ENCODE peak calls at places on chromosomes 5 and 9, in six cellular contexts. B, L, H, P, W and M are unnamed samples. For H3K4me1, the result is how much of the 10 kb centered on the place peaks cover.

GRCh38 chr9:37566716-37567115 is 9.5 kb downstream of the FBXO10 start:
- DNase-seq in B (no peak), L (no peak), H (no peak), P (no peak), W (no peak), M (no peak)

GRCh38 chr5:41925555-41925946 is 470 bp downstream of the FBXO4 start:
- DNase-seq in B (peak), L (peak), H (peak), P (no peak), W (peak), M (no peak)

GRCh38 chr5:68343421-68343826 is 127.9 kb downstream of the PIK3R1 start:
- DNase-seq in B (no peak), L (no peak), H (peak), P (no peak), W (no peak), M (no peak)

GRCh38 chr5:127938746-127939145 is 144.8 kb upstream of the SLC12A2 start:
- DNase-seq in B (no peak), L (no peak), H (no peak), P (no peak), W (no peak), M (no peak)

GRCh38 chr5:55226027-55226933 is 835 bp downstream of the MCIDAS start:
- DNase-seq in B (peak), L (peak), H (no peak), P (peak), W (peak), M (peak)

GRCh38 chr5:53381-54174 is 38.4 kb upstream of the PLEKHG4B start:
- DNase-seq in B (peak), L (peak), H (no peak), P (no peak), W (peak), M (peak)

GRCh38 chr9:121278535-121279169 is 10.7 kb downstream of the GSN start:
- DNase-seq in B (no peak), L (peak), H (peak), P (peak), W (no peak), M (peak)

GRCh38 chr9:90330215-90330614 is 312.4 kb downstream of the DIRAS2 start:
- DNase-seq in B (no peak), L (no peak), H (no peak), P (no peak), W (no peak), M (no peak)

GRCh38 chr9:27353405-27354229 is 56.7 kb upstream of the EQTN start:
- DNase-seq in B (no peak), L (no peak), H (no peak), P (no peak), W (no peak), M (no peak)

GRCh38 chr9:127049044-127049443 is 73.4 kb downstream of the ANGPTL2 start:
- DNase-seq in B (no peak), L (no peak), H (no peak), P (no peak), W (peak), M (peak)

GRCh38 chr9:107539427-107540154 is 50.0 kb upstream of the KLF4 start:
- DNase-seq in B (no peak), L (peak), H (no peak), P (no peak), W (no peak), M (no peak)

GRCh38 chr5:124102491-124102890 is 590.5 kb downstream of the CSNK1G3 start:
- DNase-seq in B (no peak), L (no peak), H (no peak), P (no peak), W (no peak), M (no peak)

GRCh38 chr5:123549256-123549904 is 37.4 kb downstream of the CSNK1G3 start:
- DNase-seq in B (no peak), L (no peak), H (no peak), P (no peak), W (peak), M (no peak)

GRCh38 chr5:78718185-78718584 is 69.6 kb upstream of the LHFPL2 start:
- DNase-seq in B (no peak), L (no peak), H (no peak), P (no peak), W (no peak), M (no peak)

GRCh38 chr5:143771229-143772001 is 40.5 kb upstream of the HMHB1 start:
- DNase-seq in B (no peak), L (no peak), H (no peak), P (no peak), W (no peak), M (no peak)

GRCh38 chr9:122143296-122143695 is 16.3 kb downstream of the NDUFA8 start:
- DNase-seq in B (no peak), L (no peak), H (no peak), P (no peak), W (no peak), M (no peak)

GRCh38 chr9:127574089-127574921 is 37.8 kb upstream of the STXBP1 start:
- DNase-seq in B (no peak), L (no peak), H (no peak), P (peak), W (no peak), M (peak)

GRCh38 chr9:6106576-6107339 is 91.3 kb upstream of the RANBP6 start:
- DNase-seq in B (no peak), L (no peak), H (no peak), P (no peak), W (no peak), M (no peak)

GRCh38 chr9:128383007-128383753 is 12.0 kb downstream of the URM1 start:
- DNase-seq in B (no peak), L (no peak), H (no peak), P (no peak), W (no peak), M (no peak)

GRCh38 chr5:51371052-51371451 is 12.2 kb upstream of the ISL1 start:
- DNase-seq in B (no peak), L (no peak), H (no peak), P (no peak), W (no peak), M (no peak)

GRCh38 chr9:98837516-98837915 is 30.0 kb downstream of the GALNT12 start:
- DNase-seq in B (no peak), L (no peak), H (no peak), P (no peak), W (no peak), M (no peak)

GRCh38 chr9:99736291-99736690 is 85.4 kb upstream of the NR4A3 start:
- DNase-seq in B (no peak), L (no peak), H (no peak), P (no peak), W (no peak), M (no peak)

GRCh38 chr5:132774406-132774805 is 2.6 kb downstream of the SEPTIN8 start:
- DNase-seq in B (no peak), L (no peak), H (no peak), P (no peak), W (no peak), M (no peak)

GRCh38 chr5:132773601-132774355 is 3.3 kb downstream of the SEPTIN8 start:
- DNase-seq in B (no peak), L (no peak), H (no peak), P (no peak), W (no peak), M (no peak)

GRCh38 chr5:132771559-132771998 is 5.5 kb downstream of the SEPTIN8 start:
- DNase-seq in B (no peak), L (peak), H (peak), P (no peak), W (no peak), M (no peak)

GRCh38 chr5:132772291-132773070 is 4.6 kb downstream of the SEPTIN8 start:
- DNase-seq in B (no peak), L (no peak), H (no peak), P (no peak), W (no peak), M (no peak)

DNA sequence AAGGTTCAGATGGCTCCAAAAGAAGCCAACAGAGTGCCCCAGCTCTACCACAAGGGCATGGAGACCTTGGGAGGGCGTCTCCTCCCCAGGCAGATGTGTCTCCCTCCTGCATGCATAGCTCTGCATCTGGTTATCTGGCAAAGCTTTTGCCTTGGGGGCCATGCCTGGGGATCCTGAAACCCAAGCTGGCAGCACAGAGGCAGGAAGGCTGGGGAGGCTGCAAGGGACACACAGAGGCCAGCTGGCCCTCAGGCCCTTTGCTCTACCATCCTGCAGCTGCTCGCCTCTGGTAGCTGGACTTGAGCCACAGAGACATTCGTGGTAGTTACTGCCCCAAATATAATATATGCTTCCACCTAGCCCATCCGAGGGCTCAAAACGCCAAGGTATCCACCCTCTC is 3.9 kb downstream of the SEPTIN8 start:
- DNase-seq in B (no peak), L (no peak), H (no peak), P (no peak), W (no peak), M (no peak)
- H3K4me1 ChIP-seq in B (under half), L (under half), H (under half), P (under half), W (under half), M (under half)

GRCh38 chr5:132714456-132715307 is 22.7 kb downstream of the KIF3A start:
- DNase-seq in B (no peak), L (no peak), H (no peak), P (no peak), W (no peak), M (no peak)
- TF ChIP-seq CTCF in B (peak), L (peak), H (peak), P (peak), W (peak), M (no peak)

DNA sequence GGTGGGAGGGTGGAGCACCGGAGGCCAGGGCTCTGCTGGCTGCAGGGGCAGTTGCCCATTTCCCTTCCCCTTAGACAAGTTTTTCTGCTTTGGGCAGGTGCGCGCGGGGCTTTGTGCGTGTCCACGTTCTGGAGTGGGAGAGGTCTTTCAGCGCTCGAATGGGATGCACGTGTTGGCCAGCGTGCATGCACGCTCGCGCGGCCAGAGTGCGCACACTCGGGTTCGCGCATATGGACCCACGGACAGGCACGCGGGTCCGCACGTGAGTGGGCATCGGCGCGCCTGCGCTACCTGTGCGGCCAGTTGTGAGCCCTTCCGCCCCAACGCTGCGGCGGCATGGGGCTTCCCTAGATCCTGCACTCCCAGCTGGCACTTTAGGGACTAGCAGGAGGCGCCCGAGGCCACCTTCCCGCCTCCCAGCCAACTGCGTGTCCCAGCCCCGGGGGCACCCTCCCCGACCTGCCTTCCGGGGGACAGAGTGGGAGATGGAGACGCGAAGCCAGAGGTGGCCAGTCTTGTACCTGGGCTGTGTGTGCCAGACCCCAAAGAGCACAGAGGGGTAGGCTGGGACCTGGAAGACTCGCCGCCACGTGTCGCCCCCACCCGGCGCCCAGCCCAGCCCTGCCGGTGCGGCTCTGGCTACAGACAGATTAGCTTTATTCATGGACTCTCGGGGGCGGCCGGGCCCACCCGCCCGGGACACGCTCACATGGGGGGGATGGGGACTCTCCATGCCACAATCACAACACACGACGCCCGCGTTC is 9.8 kb upstream of the GPRIN1 start:
- DNase-seq in B (no peak), L (no peak), H (no peak), P (no peak), W (no peak), M (no peak)
- H3K4me3 ChIP-seq in B (no peak), L (peak), H (no peak), P (no peak), W (peak), M (no peak)

GRCh38 chr5:138699482-138699881 is 53.7 kb upstream of the CTNNA1 start:
- DNase-seq in B (no peak), L (no peak), H (no peak), P (no peak), W (no peak), M (no peak)

GRCh38 chr5:138696501-138696900 is 56.7 kb upstream of the CTNNA1 start:
- DNase-seq in B (no peak), L (peak), H (no peak), P (no peak), W (no peak), M (no peak)

GRCh38 chr5:138700581-138701362 is 52.5 kb upstream of the CTNNA1 start:
- DNase-seq in B (no peak), L (no peak), H (no peak), P (no peak), W (no peak), M (no peak)

GRCh38 chr5:138697720-138698360 is 55.4 kb upstream of the CTNNA1 start:
- DNase-seq in B (no peak), L (no peak), H (no peak), P (no peak), W (no peak), M (no peak)

GRCh38 chr5:138698713-138699112 is 54.5 kb upstream of the CTNNA1 start:
- DNase-seq in B (no peak), L (no peak), H (no peak), P (no peak), W (no peak), M (no peak)
- H3K4me1 ChIP-seq in B (under half), L (under half), H (under half), P (under half), W (under half), M (under half)

DNA sequence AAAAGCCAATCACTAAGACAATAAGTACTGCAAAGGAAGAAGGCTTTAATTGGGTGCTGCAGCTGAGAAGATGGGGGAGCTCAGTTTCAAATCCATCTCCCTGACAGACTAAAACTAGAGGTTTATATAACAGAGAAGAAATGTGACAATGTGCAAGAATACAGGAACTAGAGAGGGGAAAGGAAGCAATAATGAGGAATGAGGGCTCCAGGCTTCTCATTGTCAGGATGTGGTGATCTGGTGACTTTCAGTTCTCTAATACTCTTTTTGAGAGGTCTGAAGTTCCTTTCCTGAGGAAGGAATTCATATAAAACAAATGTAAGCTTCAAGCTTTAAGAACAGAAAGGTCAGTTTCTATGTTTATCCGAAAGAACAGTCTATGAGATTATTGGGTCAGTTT is 42.6 kb upstream of the SPATA31E1 start:
- DNase-seq in B (no peak), L (no peak), H (no peak), P (no peak), W (no peak), M (no peak)
- TF ChIP-seq CTCF in B (no peak), L (no peak), H (no peak), P (no peak), W (no peak), M (no peak)

GRCh38 chr5:88678780-88679491 is 204.0 kb downstream of the MEF2C start:
- DNase-seq in B (no peak), L (no peak), H (no peak), P (no peak), W (no peak), M (no peak)

GRCh38 chr5:88676637-88677481 is 206.1 kb downstream of the MEF2C start:
- DNase-seq in B (no peak), L (no peak), H (no peak), P (no peak), W (no peak), M (no peak)

GRCh38 chr5:88677502-88677901 is 205.5 kb downstream of the MEF2C start:
- DNase-seq in B (no peak), L (no peak), H (no peak), P (no peak), W (no peak), M (no peak)

GRCh38 chr5:88679638-88680037 is 203.3 kb downstream of the MEF2C start:
- DNase-seq in B (no peak), L (no peak), H (no peak), P (no peak), W (no peak), M (no peak)

DNA sequence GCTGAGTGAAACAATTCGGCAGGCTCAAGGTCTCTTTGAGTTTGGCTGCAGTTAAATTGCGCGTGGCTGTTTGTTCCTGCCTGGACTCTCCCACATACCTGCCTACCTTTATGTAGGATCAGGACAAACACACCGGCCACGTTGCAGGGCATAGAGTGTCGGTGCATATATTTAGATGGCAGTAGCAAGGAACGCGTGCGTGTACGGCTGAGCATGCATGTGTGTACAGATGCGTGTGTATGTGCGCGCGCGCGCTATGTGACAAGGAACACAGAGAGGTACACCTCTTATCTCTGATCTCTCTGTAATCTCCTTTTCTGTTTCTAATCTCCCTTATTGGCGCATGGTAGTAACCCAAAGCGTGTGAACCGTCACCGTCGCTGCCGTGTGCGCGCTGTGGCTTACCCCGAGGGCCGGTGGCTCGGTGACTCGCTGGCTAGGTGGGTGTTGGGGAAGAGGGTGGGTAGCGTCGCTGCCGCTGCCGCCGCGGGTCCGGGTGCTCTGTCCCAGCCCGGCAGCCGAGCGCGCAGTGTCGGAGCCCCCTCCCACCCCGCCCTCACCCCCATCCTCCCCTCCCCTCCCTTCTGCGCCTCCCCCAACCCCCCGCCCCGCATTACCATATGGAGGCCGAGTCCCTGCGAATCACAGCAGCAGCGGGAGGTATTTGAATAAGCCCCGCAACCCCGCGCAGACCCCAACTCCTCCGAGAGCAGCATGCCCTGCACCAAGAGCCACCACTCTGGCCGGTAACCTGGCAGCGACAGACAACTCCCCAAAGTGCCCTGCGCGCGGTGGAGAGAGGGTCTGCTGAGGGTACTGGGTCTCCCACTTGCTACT is 204.8 kb downstream of the MEF2C start:
- DNase-seq in B (no peak), L (no peak), H (no peak), P (no peak), W (no peak), M (no peak)
- H3K4me3 ChIP-seq in B (no peak), L (no peak), H (no peak), P (no peak), W (no peak), M (no peak)

GRCh38 chr5:149130121-149130931 is 11.0 kb upstream of the ABLIM3 start:
- DNase-seq in B (no peak), L (no peak), H (no peak), P (no peak), W (no peak), M (no peak)
- H3K4me1 ChIP-seq in B (under half), L (under half), H (under half), P (under half), W (under half), M (under half)

DNA sequence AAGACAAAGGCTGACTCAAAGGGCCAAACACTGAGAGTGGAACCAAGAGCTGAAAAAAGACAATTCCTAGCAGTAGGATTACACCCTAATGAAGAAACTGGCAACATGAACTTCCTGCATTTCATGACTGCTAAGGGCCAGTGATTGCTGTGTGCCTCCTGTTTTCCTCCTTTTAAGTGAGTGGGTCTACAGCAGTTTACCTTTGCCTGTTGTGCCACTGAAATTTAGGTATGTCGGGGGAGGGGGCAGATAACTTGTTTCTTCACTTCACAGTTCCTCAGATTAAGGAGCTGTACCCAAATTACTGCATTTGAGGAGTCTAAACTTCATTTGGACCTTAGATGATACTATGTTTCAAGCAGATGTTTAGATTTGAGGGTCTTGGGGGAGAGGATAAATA is 191.7 kb downstream of the MCTP1 start:
- DNase-seq in B (no peak), L (no peak), H (no peak), P (no peak), W (no peak), M (no peak)
- TF ChIP-seq CTCF in B (no peak), L (no peak), H (no peak), P (no peak), W (no peak), M (no peak)